ENCODE peak calls at places on chromosomes 6 and 20, in four cellular contexts. A is stomach, H is PC-3, O is adipocyte. R is an unnamed sample. For H3K36me3 and H3K9me3, the result is how much of the 10 kb centered on the place peaks cover.

GRCh38 chr20:33408313-33408712 is 7.0 kb upstream of the CDK5RAP1 start:
- DNase-seq in O (no peak), A (no peak), H (no peak), R (no peak)

GRCh38 chr6:147528511-147529145 is 20.1 kb downstream of the SAMD5 start:
- DNase-seq in A (no peak), H (no peak), O (peak), R (no peak)

GRCh38 chr6:39361657-39362486 is 39.4 kb upstream of the KCNK16 start:
- DNase-seq in A (peak), H (peak), O (peak), R (peak)

GRCh38 chr6:134464690-134465411 is 146.9 kb upstream of the SGK1 start:
- DNase-seq in H (no peak), A (no peak), O (no peak), R (peak)

GRCh38 chr6:44216677-44217331 is at the start of gene MYMX:
- DNase-seq in O (no peak), A (peak), H (no peak), R (no peak)

GRCh38 chr6:33428219-33428890 is 8.5 kb downstream of the SYNGAP1 start:
- DNase-seq in A (no peak), O (peak), H (peak), R (peak)

GRCh38 chr6:113147544-113147943 is 709.6 kb upstream of the MARCKS start:
- DNase-seq in A (no peak), O (peak), H (no peak), R (no peak)

GRCh38 chr20:46253391-46253790 is 54.9 kb downstream of the CDH22 start:
- DNase-seq in H (peak), A (peak), O (peak), R (peak)

GRCh38 chr20:44006578-44006977 is 91.9 kb downstream of the TOX2 start:
- DNase-seq in H (no peak), A (no peak), O (no peak), R (no peak)

GRCh38 chr20:60206259-60206658 is 248.0 kb downstream of the CDH26 start:
- DNase-seq in H (peak), A (no peak), O (peak), R (peak)

GRCh38 chr6:82608777-82609176 is 245.2 kb downstream of the TPBG start:
- DNase-seq in H (no peak), O (no peak), A (no peak), R (no peak)

GRCh38 chr20:41329435-41330342 is 10.9 kb upstream of the LPIN3 start:
- DNase-seq in O (peak), A (peak), H (peak), R (peak)

GRCh38 chr20:58219342-58219700 is 9.1 kb downstream of the ANKRD60 start:
- DNase-seq in A (no peak), O (no peak), H (peak), R (peak)

GRCh38 chr20:10673176-10673830 is 496 bp downstream of the JAG1 start:
- DNase-seq in A (peak), H (no peak), O (peak), R (peak)

GRCh38 chr20:52083627-52084232 is 107.8 kb downstream of the ZFP64 start:
- DNase-seq in O (peak), A (peak), H (peak), R (peak)

GRCh38 chr20:59005523-59006166 is 1.4 kb downstream of the CTSZ start:
- DNase-seq in A (no peak), H (no peak), O (no peak), R (no peak)

GRCh38 chr6:49509342-49509741 is 9.6 kb downstream of the GLYATL3 start:
- DNase-seq in H (no peak), A (no peak), O (no peak), R (no peak)

GRCh38 chr6:25369043-25369442 is 89.9 kb downstream of the CARMIL1 start:
- DNase-seq in O (no peak), H (no peak), A (no peak), R (no peak)

GRCh38 chr20:48897298-48898044 is 24.0 kb upstream of the ARFGEF2 start:
- DNase-seq in A (no peak), O (peak), H (peak), R (peak)

GRCh38 chr20:6566821-6567220 is 200.7 kb upstream of the BMP2 start:
- DNase-seq in A (no peak), H (peak), O (peak), R (no peak)

GRCh38 chr20:48773837-48774418 is 53.9 kb downstream of the PREX1 start:
- DNase-seq in H (no peak), A (no peak), O (no peak), R (no peak)

GRCh38 chr6:358432-358831 is 33.1 kb upstream of the IRF4 start:
- DNase-seq in O (no peak), H (no peak), A (no peak), R (no peak)

GRCh38 chr6:47767102-47767501 is 14.7 kb upstream of the OPN5 start:
- DNase-seq in O (no peak), H (no peak), A (no peak), R (no peak)

GRCh38 chr6:139133733-139134360 is 1.0 kb upstream of the HECA start:
- DNase-seq in H (no peak), O (peak), A (no peak), R (no peak)

GRCh38 chr6:11317885-11318771 is 85.7 kb upstream of the NEDD9 start:
- DNase-seq in H (peak), A (peak), O (peak), R (peak)

GRCh38 chr20:58714923-58715708 is 22.5 kb downstream of the NPEPL1 start:
- DNase-seq in O (no peak), A (no peak), H (no peak), R (no peak)

GRCh38 chr6:113634352-113635163 is 222.6 kb upstream of the MARCKS start:
- DNase-seq in O (peak), A (no peak), H (peak), R (no peak)

GRCh38 chr20:48776306-48776705 is 51.5 kb downstream of the PREX1 start:
- DNase-seq in O (peak), A (no peak), H (no peak), R (peak)

DNA sequence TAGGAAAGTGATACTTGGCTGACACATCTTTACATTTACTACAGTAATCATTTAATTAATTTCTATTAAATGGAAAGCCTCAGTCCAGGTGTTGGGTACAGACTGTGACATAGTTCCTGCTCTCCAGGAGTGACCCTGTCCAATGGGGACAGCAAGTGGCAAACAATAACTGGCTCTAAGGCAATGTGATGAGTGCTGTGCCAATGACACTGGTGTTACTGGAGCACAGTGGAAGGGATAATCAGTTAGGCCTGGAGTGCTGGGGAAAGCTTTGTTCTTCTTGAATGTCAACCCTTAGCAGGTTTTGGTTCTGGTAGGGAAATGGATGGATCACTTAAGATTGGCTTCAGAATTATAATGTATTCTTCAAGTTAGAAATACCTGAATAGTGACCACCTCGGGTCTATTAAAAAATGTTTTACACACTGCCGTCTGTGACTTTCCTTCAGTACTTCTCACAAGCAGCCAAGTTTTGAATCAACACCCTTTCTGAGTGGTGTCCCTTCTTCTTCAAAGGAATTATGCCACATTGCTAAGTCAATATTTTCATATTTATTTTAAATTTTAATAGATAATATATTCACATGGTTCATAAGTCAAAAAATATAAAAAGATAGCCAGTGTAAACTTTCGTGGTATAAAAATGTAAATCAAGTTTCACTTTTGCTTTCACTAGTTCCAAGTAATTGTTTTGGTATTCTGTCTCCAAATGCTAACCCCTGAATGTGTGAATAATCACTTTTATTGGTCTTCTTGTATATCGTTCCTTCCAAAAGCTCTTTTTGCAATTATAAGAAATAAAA is 9.6 kb downstream of the CMTR1 start:
- DNase-seq in O (no peak), A (no peak), H (no peak), R (no peak)
- H3K4me3 ChIP-seq in O (peak), A (peak), H (no peak), R (peak)

GRCh38 chr6:20440291-20440690 is 38.6 kb downstream of the E2F3 start:
- DNase-seq in H (no peak), O (no peak), A (no peak), R (no peak)
- H3K36me3 ChIP-seq in H (under half), O (under half), A (under half), R (under half)

DNA sequence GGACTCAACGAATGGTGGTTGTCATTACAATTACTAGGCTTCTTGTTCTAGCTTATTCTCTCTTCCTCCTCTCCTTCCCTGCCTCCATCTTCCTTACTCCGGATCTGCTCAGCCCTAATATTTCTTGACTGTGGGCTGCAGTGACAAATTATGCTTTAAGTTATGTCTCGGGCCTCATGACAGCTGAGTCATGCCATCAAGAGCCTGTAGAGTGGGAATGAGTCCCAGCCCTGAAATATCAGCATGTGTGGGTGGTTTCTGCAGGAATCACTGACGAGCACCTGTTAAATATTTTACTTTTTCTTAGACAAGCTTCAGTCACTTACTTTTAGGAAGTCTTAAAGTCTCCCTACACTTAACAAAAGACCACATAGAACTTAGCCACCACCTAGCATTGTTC is 83.1 kb upstream of the CBLN4 start:
- DNase-seq in A (no peak), O (no peak), H (no peak), R (no peak)
- H3K9me3 ChIP-seq in A (under half), O (under half), H (under half), R (under half)

GRCh38 chr6:6886160-6886885 is 221.4 kb upstream of the RREB1 start:
- DNase-seq in O (no peak), H (no peak), A (no peak), R (no peak)
- H3K4me3 ChIP-seq in O (no peak), H (no peak), A (no peak), R (no peak)

GRCh38 chr6:87543836-87544735 is 45.7 kb downstream of the RARS2 start:
- DNase-seq in H (no peak), A (no peak), O (no peak), R (no peak)

GRCh38 chr6:87541041-87541440 is 48.7 kb downstream of the RARS2 start:
- DNase-seq in H (no peak), A (no peak), O (no peak), R (no peak)

GRCh38 chr6:87540541-87540940 is 49.2 kb downstream of the RARS2 start:
- DNase-seq in O (no peak), H (no peak), A (no peak), R (no peak)

GRCh38 chr6:87539554-87539953 is 50.2 kb downstream of the RARS2 start:
- DNase-seq in H (no peak), A (no peak), O (no peak), R (no peak)

GRCh38 chr6:87541726-87542125 is 48.1 kb downstream of the RARS2 start:
- DNase-seq in O (peak), H (no peak), A (no peak), R (no peak)
- H3K36me3 ChIP-seq in O (half or more), H (under half), A (half or more), R (half or more)

DNA sequence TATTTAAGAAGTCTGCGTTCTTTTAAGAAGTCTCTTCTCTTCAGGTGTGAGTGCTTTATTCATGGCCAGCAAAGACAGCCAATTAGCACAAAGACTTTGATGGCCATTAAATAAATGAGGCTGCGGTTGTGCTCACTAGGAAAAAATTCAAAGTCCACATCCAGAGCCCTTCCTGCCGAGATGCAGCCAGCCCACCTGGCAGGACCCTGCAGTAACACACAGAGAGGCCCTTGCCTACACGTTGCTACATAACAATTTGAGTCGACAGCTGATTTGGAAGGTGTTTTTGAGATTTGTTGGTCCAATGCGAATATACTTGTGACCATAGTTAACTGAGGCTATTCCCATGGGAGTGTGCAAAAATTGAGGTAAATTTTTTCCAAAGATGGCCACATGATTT is 605.4 kb upstream of the HTR1E start:
- DNase-seq in O (no peak), H (no peak), A (no peak), R (no peak)
- H3K9me3 ChIP-seq in O (under half), H (under half), A (under half), R (under half)

GRCh38 chr20:19367591-19367990 is 155.1 kb downstream of the SLC24A3 start:
- DNase-seq in O (no peak), A (no peak), H (no peak), R (no peak)
- H3K4me3 ChIP-seq in O (no peak), A (no peak), H (no peak), R (no peak)

DNA sequence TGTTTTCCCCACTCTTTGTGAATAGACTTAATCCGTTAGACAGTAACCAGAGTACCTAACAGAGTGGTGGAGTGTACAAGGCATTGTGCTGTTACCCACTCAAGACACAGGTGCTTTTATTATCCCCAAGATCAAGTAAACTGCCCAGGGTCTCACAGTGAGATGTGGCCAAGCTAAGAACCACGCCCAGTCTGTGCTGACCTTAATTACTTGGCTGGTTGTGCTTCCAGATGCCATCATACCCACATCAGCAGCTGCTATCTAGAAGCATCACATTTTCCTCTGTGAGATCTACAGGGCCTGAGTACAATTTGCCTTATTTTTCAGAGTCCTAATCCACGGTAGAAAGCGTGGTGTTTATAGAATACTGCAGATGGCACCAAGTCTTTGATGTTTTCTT is 70.3 kb downstream of the GFRA4 start:
- DNase-seq in O (no peak), A (no peak), H (no peak), R (no peak)
- H3K36me3 ChIP-seq in O (half or more), A (half or more), H (under half), R (under half)

GRCh38 chr20:25514195-25514594 is 71.1 kb downstream of the NINL start:
- DNase-seq in O (no peak), A (no peak), H (no peak), R (no peak)
- H3K9me3 ChIP-seq in O (under half), A (under half), H (under half), R (under half)